ENCODE peak calls at places on chromosome 21, in seven cellular contexts. Q, I, U, V, B, R and J are unnamed samples.
A peak's percentile ranks its signal among the peaks of the same experiment; 100 is the strongest.

GRCh38 chr21:36422279-36423098 is 37.3 kb downstream of the CHAF1B start:
- DNase-seq in U (peak; percentile 57), Q (no peak), I (peak; percentile 75), R (peak; percentile 95), B (peak; percentile 59), V (peak; percentile 67), J (peak; percentile 41)

GRCh38 chr21:15282666-15283065 is 217.9 kb upstream of the NRIP1 start:
- DNase-seq in R (no peak), B (no peak), U (no peak), V (no peak), I (no peak), Q (no peak), J (peak; percentile 19)

GRCh38 chr21:14850394-14850793 is 214.4 kb downstream of the NRIP1 start:
- DNase-seq in U (peak; percentile 58), V (no peak), B (no peak), I (no peak), Q (no peak), R (no peak), J (peak; percentile 31)

GRCh38 chr21:42560517-42561179 is 47.0 kb downstream of the SLC37A1 start:
- DNase-seq in B (no peak), R (no peak), U (no peak), I (no peak), V (no peak), Q (peak; percentile 66), J (no peak)

GRCh38 chr21:44854664-44855446 is 18.6 kb downstream of the PTTG1IP start:
- DNase-seq in R (no peak), U (no peak), B (no peak), Q (no peak), V (no peak), I (no peak), J (no peak)

GRCh38 chr21:37249112-37249904 is 17.8 kb downstream of the VPS26C start:
- DNase-seq in Q (no peak), U (peak; percentile 27), R (no peak), B (no peak), I (no peak), V (no peak), J (no peak)

GRCh38 chr21:29130234-29130993 is at the start of gene MAP3K7CL:
- DNase-seq in I (no peak), U (peak; percentile 100), V (peak; percentile 100), Q (peak; percentile 83), B (no peak), R (no peak), J (peak; percentile 100)

GRCh38 chr21:38955495-38955894 is 149.8 kb downstream of the ETS2 start:
- DNase-seq in I (no peak), U (peak; percentile 36), R (no peak), B (no peak), V (peak; percentile 76), Q (no peak), J (no peak)

GRCh38 chr21:44959376-44960091 is 19.7 kb downstream of the SLX9 start:
- DNase-seq in I (no peak), R (no peak), V (no peak), Q (no peak), U (no peak), B (no peak), J (no peak)

GRCh38 chr21:36691539-36692124 is 7.3 kb upstream of the SIM2 start:
- DNase-seq in I (no peak), V (no peak), R (peak; percentile 59), B (no peak), U (no peak), Q (no peak), J (no peak)

GRCh38 chr21:44596068-44596725 is 3.9 kb upstream of the KRTAP10-6 start:
- DNase-seq in B (no peak), R (no peak), U (peak; percentile 23), V (no peak), I (no peak), Q (peak; percentile 43), J (no peak)

GRCh38 chr21:43919871-43920801 is 55.1 kb downstream of the AGPAT3 start:
- DNase-seq in I (no peak), R (peak; percentile 61), V (no peak), U (no peak), Q (no peak), B (no peak), J (no peak)

GRCh38 chr21:27244356-27244755 is 277.5 kb upstream of the ADAMTS5 start:
- DNase-seq in R (no peak), B (no peak), I (no peak), U (no peak), V (no peak), Q (no peak), J (no peak)

GRCh38 chr21:42681296-42682206 is 28.1 kb downstream of the PDE9A start:
- DNase-seq in V (no peak), U (no peak), I (peak; percentile 59), Q (no peak), R (no peak), B (no peak), J (no peak)

GRCh38 chr21:42561742-42562141 is 48.1 kb downstream of the SLC37A1 start:
- DNase-seq in R (peak; percentile 36), U (no peak), I (no peak), Q (peak; percentile 65), V (no peak), B (no peak), J (no peak)

DNA sequence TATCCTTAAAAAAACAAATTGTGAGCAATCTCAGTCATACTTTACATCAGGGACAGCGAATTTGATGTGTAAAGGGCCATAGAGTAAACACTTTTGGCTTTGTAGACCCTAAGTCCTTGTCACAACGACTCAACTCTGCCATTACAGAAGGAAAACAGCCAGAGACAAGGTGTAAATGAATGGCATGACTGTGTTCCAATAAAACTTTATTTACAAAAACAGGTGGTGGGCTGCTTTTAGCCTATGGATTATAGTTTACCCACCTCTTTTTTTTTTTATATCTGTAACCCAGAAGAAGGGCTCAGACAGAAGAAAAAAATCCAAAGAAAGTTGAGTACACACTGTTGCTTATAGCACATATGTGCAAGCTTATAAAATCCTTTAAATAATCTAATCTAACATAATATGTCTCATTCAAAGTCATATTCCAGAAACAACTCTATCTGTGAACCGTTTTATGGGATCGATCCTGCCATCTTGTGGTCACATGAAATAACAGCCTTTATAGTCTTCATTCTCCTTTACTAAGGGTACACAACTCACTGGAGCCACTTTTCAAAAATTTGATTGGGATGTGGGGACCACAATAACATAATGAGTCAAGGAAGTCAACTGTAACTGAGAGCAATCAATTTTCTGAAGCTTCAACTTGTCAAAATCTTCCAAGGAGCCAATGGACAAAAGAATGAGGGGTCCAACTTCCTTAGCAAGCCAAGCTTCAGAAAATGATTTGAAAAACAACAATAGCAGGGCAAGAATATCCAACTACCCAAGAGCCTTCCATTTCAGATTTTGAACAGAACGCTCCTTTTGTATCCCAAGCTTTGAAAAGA is 142.2 kb upstream of the KRTAP19-8 start:
- DNase-seq in U (peak; percentile 38), B (peak; percentile 68), Q (no peak), V (peak; percentile 39), R (no peak), I (peak; percentile 60), J (peak; percentile 55)
- TF ChIP-seq CTCF in U (peak; percentile 73), B (peak; percentile 78), Q (peak; percentile 43), V (peak; percentile 58), R (peak; percentile 80), I (peak; percentile 46), J (peak; percentile 64)

DNA sequence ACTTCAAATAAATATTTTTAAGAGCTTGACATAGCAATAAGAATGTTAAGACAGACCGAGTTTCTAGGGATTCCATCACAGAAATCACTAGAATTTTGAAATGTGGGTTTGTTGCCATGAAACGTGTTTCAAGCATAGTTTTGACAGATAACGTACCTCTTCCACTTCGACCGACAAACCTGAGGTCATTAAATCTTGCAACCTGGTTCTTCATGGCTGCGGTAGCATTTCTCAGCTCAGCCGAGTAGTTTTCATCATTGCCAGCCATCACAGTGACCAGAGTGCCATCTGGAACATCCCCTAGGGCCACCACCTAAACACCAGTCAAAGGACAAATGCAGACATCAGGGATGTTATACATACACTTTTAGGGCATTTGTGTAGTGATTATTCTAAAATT is 168.7 kb downstream of the RUNX1 start:
- DNase-seq in B (no peak), Q (no peak), U (no peak), V (no peak), R (no peak), I (no peak), J (no peak)
- H3K4me3 ChIP-seq in B (no peak overlapping the region), Q (no peak overlapping the region), U (peak overlapping the region; percentile 18), V (no peak overlapping the region), R (no peak overlapping the region), I (peak overlapping the region; percentile 99), J (no peak overlapping the region)

GRCh38 chr21:46111193-46111571 is 13.3 kb downstream of the COL6A2 start:
- DNase-seq in B (peak; percentile 25), Q (no peak), I (no peak), R (peak; percentile 35), V (no peak), U (no peak), J (no peak)

GRCh38 chr21:46109251-46110221 is 11.6 kb downstream of the COL6A2 start:
- DNase-seq in Q (peak; percentile 76), U (no peak), I (no peak), V (no peak), R (peak; percentile 32), B (peak; percentile 39), J (no peak)

GRCh38 chr21:46108827-46109226 is 10.9 kb downstream of the COL6A2 start:
- DNase-seq in V (no peak), R (peak; percentile 32), U (no peak), B (no peak), Q (no peak), I (no peak), J (no peak)

GRCh38 chr21:46111857-46112730 is 14.2 kb downstream of the COL6A2 start:
- DNase-seq in U (no peak), Q (peak; percentile 80), I (no peak), B (peak; percentile 11), V (no peak), R (no peak), J (no peak)

DNA sequence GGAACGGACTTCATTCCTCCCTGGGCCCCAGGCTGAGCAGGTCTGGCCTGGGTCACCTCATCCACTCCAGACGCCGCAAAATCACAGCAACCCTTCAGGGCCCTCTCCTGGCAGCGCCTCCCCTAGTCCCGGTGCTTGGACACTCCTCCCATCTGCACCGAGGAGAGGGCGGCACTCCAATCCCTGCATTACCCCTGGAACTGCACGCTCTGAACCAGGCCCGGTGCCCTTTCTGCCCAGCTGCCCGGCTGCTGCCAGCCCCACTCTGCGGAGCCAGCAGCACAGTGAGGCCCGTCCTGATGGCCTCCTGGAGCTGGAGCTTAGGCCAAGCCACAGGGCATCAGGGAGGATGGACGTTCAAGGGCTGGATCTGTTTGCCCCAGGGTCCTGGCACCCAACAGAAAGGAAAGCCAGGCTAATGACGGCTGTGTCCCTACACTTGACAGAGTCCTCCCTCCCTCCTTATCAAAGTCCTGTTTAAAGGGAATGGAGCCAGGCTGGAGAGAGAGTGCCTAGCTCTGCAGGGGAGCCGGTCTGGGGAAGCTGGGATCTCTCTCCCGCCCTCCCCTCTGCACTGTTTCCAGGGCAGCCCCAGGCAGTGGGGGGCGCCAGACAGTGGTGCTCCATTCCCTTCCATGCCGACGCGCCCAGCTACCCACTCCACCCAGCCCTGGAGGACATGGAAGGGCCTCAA is 12.7 kb downstream of the COL6A2 start:
- DNase-seq in R (peak; percentile 46), U (no peak), Q (peak; percentile 79), V (no peak), B (peak; percentile 73), I (no peak), J (no peak)
- TF ChIP-seq CTCF in R (peak; percentile 11), U (peak; percentile 35), Q (no peak), V (peak; percentile 26), B (no peak), I (no peak), J (peak; percentile 5)

DNA sequence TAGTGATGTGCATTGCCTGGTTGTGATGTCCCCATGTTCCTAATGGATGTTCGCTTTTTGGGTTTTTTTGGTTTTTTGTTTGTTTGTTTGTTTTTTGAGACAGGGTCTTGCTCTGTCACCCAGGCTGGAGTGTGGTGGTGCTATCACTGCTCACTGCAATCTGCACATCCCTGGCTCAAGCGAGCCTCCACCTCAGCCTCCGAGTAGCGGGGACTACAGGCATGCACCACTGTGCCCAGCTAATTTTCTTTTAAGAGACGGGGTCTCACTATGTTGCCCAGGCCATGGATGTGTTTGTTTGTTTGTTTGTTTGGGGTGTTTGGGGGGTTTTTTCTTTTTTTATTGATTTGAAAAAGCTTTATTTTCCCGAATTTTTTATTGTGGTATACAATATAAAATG is 2.1 kb downstream of the COL6A2 start:
- DNase-seq in I (no peak), R (no peak), B (no peak), Q (no peak), V (no peak), U (no peak), J (no peak)
- H3K4me3 ChIP-seq in I (no peak overlapping the region), R (peak overlapping the region; percentile 82), B (no peak overlapping the region), Q (peak overlapping the region; percentile 82), V (peak overlapping the region; percentile 78), U (peak overlapping the region; percentile 82), J (peak overlapping the region; percentile 77)